ENCODE peak calls at places on chromosomes 5 and 9, in ten cellular contexts. H is neural crest cell; I is MM.1S; O is activated naive CD8-positive, alpha-beta T cell treated with anti-CD3 and anti-CD28 coated beads for 36 hours; Z is Karpas-422; M is endothelial cell; T is cardiac fibroblast; W is left colon; U is EH; J is stimulated activated CD4-positive, alpha-beta T cell treated with anti-CD3 and anti-CD28 coated beads, Interleukin-12 subunit alpha, Interleukin-12 subunit beta, amount 100 ng/mL, for 4 hours. V is an unnamed sample.

GRCh38 chr5:139383275-139383992 is at the start of gene SLC23A1:
- DNase-seq in T (peak), U (peak), Z (no peak), H (no peak), O (no peak), J (no peak), I (no peak), W (peak), M (no peak), V (peak)

GRCh38 chr9:136297766-136298735 is 5.8 kb downstream of the CCDC187 start:
- DNase-seq in J (no peak), Z (no peak), T (no peak), U (no peak), H (no peak), M (no peak), W (no peak), I (no peak), O (no peak), V (no peak)

GRCh38 chr9:71729816-71730526 is 38.3 kb downstream of the CEMIP2 start:
- DNase-seq in I (no peak), Z (no peak), U (peak), T (no peak), W (no peak), H (no peak), M (no peak), O (no peak), J (no peak), V (no peak)

GRCh38 chr5:39470021-39470420 is 45.2 kb upstream of the DAB2 start:
- DNase-seq in H (no peak), J (no peak), W (no peak), T (no peak), O (no peak), Z (no peak), I (no peak), M (no peak), U (peak), V (no peak)

GRCh38 chr5:154861946-154862345 is 3.5 kb downstream of the CNOT8 start:
- DNase-seq in U (no peak), Z (no peak), O (no peak), I (no peak), W (no peak), J (no peak), H (no peak), M (no peak), T (no peak), V (no peak)

GRCh38 chr9:128072144-128073021 is 4.4 kb downstream of the SLC25A25 start:
- DNase-seq in H (no peak), Z (peak), I (peak), W (peak), M (no peak), O (peak), U (peak), T (peak), J (peak), V (no peak)

GRCh38 chr5:6108981-6109595 is 269.3 kb downstream of the MED10 start:
- DNase-seq in U (no peak), I (no peak), J (no peak), T (no peak), Z (no peak), M (no peak), W (no peak), H (no peak), O (no peak), V (no peak)

GRCh38 chr5:9715891-9716335 is 85.8 kb upstream of the TAS2R1 start:
- DNase-seq in J (no peak), Z (no peak), T (peak), I (no peak), H (no peak), U (peak), M (no peak), O (no peak), W (no peak), V (no peak)

GRCh38 chr5:94467560-94468504 is 150.6 kb downstream of the KIAA0825 start:
- DNase-seq in W (no peak), H (no peak), M (no peak), T (no peak), Z (no peak), O (no peak), U (no peak), I (peak), J (no peak), V (no peak)

GRCh38 chr5:677131-678101 is 15.7 kb downstream of the TPPP start:
- DNase-seq in H (no peak), U (no peak), M (no peak), O (no peak), T (no peak), I (no peak), Z (peak), W (no peak), J (no peak), V (no peak)

GRCh38 chr9:130837002-130837511 is 2.0 kb downstream of the ABL1 start:
- DNase-seq in T (peak), Z (no peak), U (peak), H (no peak), O (no peak), J (no peak), I (no peak), W (no peak), M (no peak), V (no peak)

GRCh38 chr9:122008559-122008958 is 84.5 kb downstream of the TTLL11 start:
- DNase-seq in W (no peak), T (no peak), I (no peak), O (no peak), Z (no peak), M (no peak), J (no peak), U (no peak), H (no peak), V (no peak)

GRCh38 chr5:172009536-172010270 is 3.3 kb upstream of the FBXW11 start:
- DNase-seq in O (no peak), T (peak), I (no peak), J (no peak), Z (no peak), M (no peak), H (no peak), U (no peak), W (no peak), V (no peak)

GRCh38 chr5:122192477-122192876 is 63.1 kb downstream of the ZNF474 start:
- DNase-seq in O (no peak), Z (no peak), J (no peak), U (no peak), W (no peak), T (no peak), H (no peak), M (no peak), I (no peak), V (no peak)

GRCh38 chr5:43627028-43627427 is 24.0 kb downstream of the NNT start:
- DNase-seq in U (peak), Z (peak), M (peak), I (peak), O (no peak), H (peak), J (no peak), T (peak), W (peak), V (peak)

GRCh38 chr5:56951131-56951945 is 585 bp downstream of the MIER3 start:
- DNase-seq in H (peak), W (peak), U (peak), O (peak), M (peak), J (peak), T (peak), I (peak), Z (peak), V (peak)

GRCh38 chr5:110884005-110884404 is 145.2 kb downstream of the SLC25A46 start:
- DNase-seq in I (no peak), O (no peak), J (no peak), Z (no peak), T (peak), U (peak), H (no peak), W (no peak), M (no peak), V (no peak)

GRCh38 chr5:173451031-173451430 is 122.8 kb upstream of the STC2 start:
- DNase-seq in M (peak), I (no peak), O (peak), H (no peak), W (no peak), J (no peak), Z (peak), T (peak), U (peak), V (peak)

GRCh38 chr5:377326-377981 is 55.9 kb downstream of the AHRR start:
- DNase-seq in J (no peak), M (peak), W (no peak), H (no peak), O (no peak), Z (no peak), T (no peak), I (no peak), U (no peak), V (peak)

GRCh38 chr5:95057610-95058009 is 227.3 kb downstream of the MCTP1 start:
- DNase-seq in T (no peak), I (no peak), O (no peak), Z (no peak), M (no peak), H (no peak), J (no peak), W (no peak), U (no peak), V (no peak)

GRCh38 chr9:136732446-136733178 is 10.1 kb downstream of the LCN10 start:
- DNase-seq in J (no peak), I (no peak), W (no peak), H (no peak), U (no peak), M (no peak), T (no peak), Z (no peak), O (no peak), V (no peak)

GRCh38 chr9:121340676-121341392 is 29.2 kb downstream of the STOM start:
- DNase-seq in T (no peak), H (no peak), M (no peak), O (no peak), Z (no peak), J (no peak), W (no peak), I (peak), U (no peak), V (no peak)

GRCh38 chr9:36400332-36401178 is 486 bp upstream of the RNF38 start:
- DNase-seq in W (peak), J (peak), I (peak), O (peak), U (peak), H (peak), T (peak), Z (peak), M (peak), V (peak)

V was measured in Caco-2.